ENCODE peak calls at places on chromosomes 6 and 20, in eight cellular contexts. F is cardiac muscle cell; L is NCI-H2081; O is CMK; U is stimulated activated CD8-positive, alpha-beta memory T cell treated with anti-CD3 and anti-CD28 coated beads, Interleukin-15, amount 100 ng/mL, for 24 hours; G is SK-N-SH; M is foreskin fibroblast; V is GM04503. Q is an unnamed sample.

GRCh38 chr6:14520029-14520428 is 402.5 kb downstream of the CD83 start:
- DNase-seq in F (no peak), L (no peak), O (no peak), U (no peak), G (no peak), M (no peak), V (no peak), Q (no peak)

GRCh38 chr20:13139459-13140150 is 81.5 kb upstream of the ISM1 start:
- DNase-seq in F (no peak), L (no peak), O (peak), U (no peak), G (no peak), M (peak), V (no peak), Q (no peak)

GRCh38 chr6:83270971-83271714 is 78.0 kb downstream of the RWDD2A start:
- DNase-seq in F (peak), L (no peak), O (no peak), U (no peak), G (no peak), M (peak), V (peak), Q (no peak)

GRCh38 chr6:36121752-36122494 is 8.4 kb upstream of the MAPK13 start:
- DNase-seq in F (no peak), L (no peak), O (no peak), U (no peak), G (no peak), M (no peak), V (no peak), Q (no peak)

GRCh38 chr6:43396408-43397149 is 27.1 kb upstream of the ZNF318 start:
- DNase-seq in F (no peak), L (no peak), O (no peak), U (no peak), G (no peak), M (no peak), V (no peak), Q (no peak)

GRCh38 chr6:27026361-27026760 is 221.1 kb upstream of the PRSS16 start:
- DNase-seq in F (no peak), L (no peak), O (no peak), U (no peak), G (no peak), M (no peak), V (no peak), Q (no peak)

GRCh38 chr6:7971499-7971898 is 60.9 kb upstream of the TXNDC5 start:
- DNase-seq in F (no peak), L (no peak), O (no peak), U (no peak), G (no peak), M (no peak), V (no peak), Q (no peak)

GRCh38 chr20:51013577-51014330 is 9.2 kb downstream of the KCNG1 start:
- DNase-seq in F (no peak), L (no peak), O (no peak), U (no peak), G (no peak), M (no peak), V (no peak), Q (no peak)

GRCh38 chr6:167663784-167664432 is 162.8 kb upstream of the AFDN start:
- DNase-seq in F (no peak), L (no peak), O (no peak), U (no peak), G (no peak), M (no peak), V (no peak), Q (no peak)

GRCh38 chr6:154319231-154319858 is 37.3 kb downstream of the IPCEF1 start:
- DNase-seq in F (peak), L (peak), O (no peak), U (no peak), G (peak), M (peak), V (peak), Q (no peak)

GRCh38 chr6:106184629-106185028 is 98.5 kb downstream of the PRDM1 start:
- DNase-seq in F (no peak), L (no peak), O (no peak), U (no peak), G (no peak), M (no peak), V (no peak), Q (no peak)

GRCh38 chr6:71181565-71181964 is 107.0 kb upstream of the OGFRL1 start:
- DNase-seq in F (peak), L (no peak), O (no peak), U (no peak), G (no peak), M (peak), V (peak), Q (no peak)

GRCh38 chr6:35737413-35738211 is 780 bp downstream of the ARMC12 start:
- DNase-seq in F (peak), L (peak), O (no peak), U (no peak), G (peak), M (peak), V (no peak), Q (no peak)

GRCh38 chr20:53574819-53575218 is 18.8 kb downstream of the ZNF217 start:
- DNase-seq in F (no peak), L (no peak), O (no peak), U (no peak), G (no peak), M (no peak), V (no peak), Q (no peak)

GRCh38 chr20:48295966-48296421 is 510.7 kb upstream of the SULF2 start:
- DNase-seq in F (peak), L (no peak), O (no peak), U (no peak), G (no peak), M (peak), V (no peak), Q (no peak)

GRCh38 chr20:32667030-32667429 is 6.7 kb downstream of the C20orf203 start:
- DNase-seq in F (no peak), L (no peak), O (no peak), U (no peak), G (no peak), M (no peak), V (no peak), Q (no peak)

GRCh38 chr20:46857061-46857831 is 37.4 kb upstream of the EYA2 start:
- DNase-seq in F (peak), L (no peak), O (no peak), U (no peak), G (no peak), M (no peak), V (no peak), Q (no peak)

GRCh38 chr6:105005446-105005845 is 48.5 kb downstream of the LIN28B start:
- DNase-seq in F (no peak), L (no peak), O (no peak), U (no peak), G (no peak), M (no peak), V (no peak), Q (no peak)

GRCh38 chr6:52106994-52107393 is 19.6 kb upstream of the PKHD1 start:
- DNase-seq in F (no peak), L (no peak), O (no peak), U (no peak), G (no peak), M (no peak), V (no peak), Q (no peak)

GRCh38 chr20:32672982-32673727 is 586 bp downstream of the C20orf203 start:
- DNase-seq in F (no peak), L (no peak), O (peak), U (peak), G (no peak), M (no peak), V (no peak), Q (no peak)

GRCh38 chr20:24357169-24357568 is 112.3 kb upstream of the SYNDIG1 start:
- DNase-seq in F (no peak), L (no peak), O (no peak), U (no peak), G (no peak), M (no peak), V (no peak), Q (no peak)

GRCh38 chr6:45116714-45117410 is 211.3 kb upstream of the RUNX2 start:
- DNase-seq in F (peak), L (no peak), O (no peak), U (no peak), G (no peak), M (peak), V (peak), Q (no peak)

GRCh38 chr20:62360854-62361798 is 6.0 kb downstream of the LAMA5 start:
- DNase-seq in F (no peak), L (no peak), O (no peak), U (no peak), G (no peak), M (no peak), V (no peak), Q (no peak)

GRCh38 chr6:83827050-83827449 is 26.1 kb upstream of the RIPPLY2 start:
- DNase-seq in F (no peak), L (no peak), O (no peak), U (no peak), G (no peak), M (peak), V (no peak), Q (no peak)

GRCh38 chr20:48051810-48052491 is 266.7 kb upstream of the SULF2 start:
- DNase-seq in F (peak), L (peak), O (no peak), U (no peak), G (peak), M (peak), V (peak), Q (no peak)

Q was measured in neural crest cell.